ENCODE peak calls at places on chromosomes 13 and 19, in eight cellular contexts. G, L, J, I, Q, B, U and D are unnamed samples.

GRCh38 chr19:19422156-19422555 is 16.7 kb downstream of the GATAD2A start:
- DNase-seq in U (no peak), L (no peak), J (no peak), Q (no peak), B (no peak), I (no peak), G (no peak), D (no peak)

GRCh38 chr19:51372649-51373504 is at the start of gene NKG7:
- DNase-seq in L (no peak), U (peak; percentile 79), J (no peak), Q (no peak), I (no peak), G (no peak), B (no peak), D (no peak)

GRCh38 chr13:91291078-91291477 is 56.4 kb upstream of the MIR17HG start:
- DNase-seq in U (no peak), L (no peak), Q (no peak), G (no peak), B (no peak), J (no peak), I (no peak), D (no peak)

GRCh38 chr13:30148791-30149190 is 158.6 kb downstream of the KATNAL1 start:
- DNase-seq in B (no peak), L (no peak), G (no peak), U (no peak), I (no peak), Q (no peak), J (no peak), D (peak; percentile 16)

GRCh38 chr13:75305057-75305456 is 176.9 kb downstream of the TBC1D4 start:
- DNase-seq in G (no peak), Q (no peak), J (no peak), B (peak; percentile 30), U (no peak), L (no peak), I (no peak), D (no peak)

GRCh38 chr19:12754465-12755196 is 3.0 kb downstream of the BEST2 start:
- DNase-seq in J (no peak), Q (no peak), L (no peak), I (no peak), G (no peak), U (no peak), B (no peak), D (no peak)

GRCh38 chr13:66888698-66889097 is 341.4 kb downstream of the PCDH9 start:
- DNase-seq in G (no peak), J (no peak), B (peak; percentile 7), U (no peak), Q (peak; percentile 36), I (no peak), L (no peak), D (no peak)

GRCh38 chr19:8466018-8466417 is 21.2 kb downstream of the HNRNPM start:
- DNase-seq in B (peak; percentile 59), U (no peak), Q (no peak), L (no peak), G (no peak), J (no peak), I (no peak), D (no peak)

GRCh38 chr19:3316132-3316648 is 50.2 kb upstream of the NFIC start:
- DNase-seq in G (no peak), Q (no peak), J (no peak), U (no peak), L (no peak), I (no peak), B (no peak), D (no peak)

GRCh38 chr13:44523176-44524017 is 52.7 kb downstream of the TSC22D1 start:
- DNase-seq in J (no peak), L (no peak), Q (peak; percentile 17), B (peak; percentile 88), I (no peak), U (no peak), G (no peak), D (no peak)

GRCh38 chr13:69565334-69565733 is 542.3 kb upstream of the ATXN8OS start:
- DNase-seq in G (peak; percentile 34), B (peak; percentile 67), L (no peak), J (no peak), U (no peak), Q (no peak), I (peak; percentile 5), D (no peak)

GRCh38 chr13:23467048-23467931 is 33.8 kb upstream of the SACS start:
- DNase-seq in I (no peak), L (no peak), G (no peak), B (no peak), U (no peak), J (no peak), Q (no peak), D (no peak)

GRCh38 chr13:52356327-52356726 is 49.6 kb downstream of the THSD1 start:
- DNase-seq in G (no peak), U (no peak), I (no peak), J (no peak), Q (no peak), L (no peak), B (peak; percentile 76), D (no peak)

GRCh38 chr13:98994896-98995295 is 17.0 kb upstream of the DOCK9 start:
- DNase-seq in I (no peak), J (no peak), L (no peak), B (no peak), Q (no peak), G (no peak), U (no peak), D (no peak)

GRCh38 chr13:23703241-23703640 is 133.0 kb downstream of the TNFRSF19 start:
- DNase-seq in G (no peak), J (no peak), B (no peak), Q (no peak), L (no peak), I (no peak), U (no peak), D (no peak)

GRCh38 chr13:100149389-100149788 is 60.5 kb downstream of the PCCA start:
- DNase-seq in J (no peak), U (no peak), Q (no peak), I (no peak), B (no peak), L (no peak), G (no peak), D (no peak)

GRCh38 chr13:36973009-36973408 is 26.1 kb downstream of the ALG5 start:
- DNase-seq in G (no peak), L (no peak), B (no peak), J (no peak), Q (no peak), I (no peak), U (no peak), D (no peak)

GRCh38 chr13:43942301-43942700 is 62.6 kb downstream of the LACC1 start:
- DNase-seq in U (no peak), J (no peak), I (no peak), G (peak; percentile 14), L (no peak), B (peak; percentile 37), Q (no peak), D (no peak)

GRCh38 chr13:30619731-30620130 is 2.0 kb downstream of the USPL1 start:
- DNase-seq in Q (no peak), G (peak; percentile 47), L (no peak), B (no peak), J (no peak), U (no peak), I (no peak), D (no peak)

GRCh38 chr13:99646866-99647592 is 145.8 kb downstream of the TM9SF2 start:
- DNase-seq in G (no peak), Q (no peak), I (no peak), B (no peak), J (no peak), U (no peak), L (no peak), D (no peak)

GRCh38 chr19:21314676-21315075 is 14.5 kb downstream of the ZNF708 start:
- DNase-seq in Q (no peak), U (no peak), G (no peak), L (no peak), I (no peak), J (no peak), B (peak; percentile 32), D (no peak)

GRCh38 chr13:21583496-21583895 is 20.5 kb downstream of the MICU2 start:
- DNase-seq in U (no peak), I (no peak), Q (no peak), L (no peak), J (no peak), B (peak; percentile 44), G (no peak), D (no peak)

GRCh38 chr19:41144403-41144802 is 30.2 kb downstream of the CYP2F1 start:
- DNase-seq in B (peak; percentile 48), G (peak; percentile 80), L (peak; percentile 61), U (peak; percentile 92), Q (peak; percentile 30), J (peak; percentile 92), I (peak; percentile 73), D (peak; percentile 27)

GRCh38 chr19:18847516-18848463 is 16.0 kb downstream of the UPF1 start:
- DNase-seq in I (no peak), G (no peak), J (no peak), L (peak; percentile 46), U (no peak), Q (no peak), B (no peak), D (no peak)

GRCh38 chr13:23987331-23987730 is 90.0 kb upstream of the C1QTNF9B start:
- DNase-seq in B (peak; percentile 56), L (no peak), U (no peak), G (no peak), Q (no peak), I (no peak), J (no peak), D (no peak)

GRCh38 chr13:94415484-94415883 is 64.0 kb downstream of the DCT start:
- DNase-seq in G (no peak), Q (no peak), L (no peak), J (no peak), B (no peak), U (no peak), I (no peak), D (peak; percentile 23)